ENCODE peak calls at places on chromosomes 1 and 21, in four cellular contexts. W is heart left ventricle, H is endothelial cell of umbilical vein, R is sigmoid colon. N is an unnamed sample. For H3K4me1, the result is how much of the 10 kb centered on the place peaks cover.

GRCh38 chr1:80251591-80251990 is 1245.1 kb upstream of the ADGRL4 start:
- DNase-seq in R (no peak), W (no peak), H (no peak), N (no peak)

GRCh38 chr1:42259059-42259738 is 75.8 kb downstream of the FOXJ3 start:
- DNase-seq in R (no peak), W (no peak), H (no peak), N (no peak)

GRCh38 chr1:119783354-119784126 is 14.8 kb upstream of the HMGCS2 start:
- DNase-seq in R (no peak), W (no peak), H (no peak), N (no peak)

GRCh38 chr21:37436180-37436579 is 69.6 kb downstream of the DYRK1A start:
- DNase-seq in W (no peak), R (no peak), H (no peak), N (no peak)

GRCh38 chr1:170149241-170149640 is 3.5 kb downstream of the NTMT2 start:
- DNase-seq in H (no peak), W (no peak), R (no peak), N (no peak)

GRCh38 chr21:38311091-38311490 is 54.3 kb downstream of the KCNJ15 start:
- DNase-seq in H (no peak), R (no peak), W (no peak), N (no peak)

GRCh38 chr1:154725841-154726240 is 117.9 kb upstream of the ADAR start:
- DNase-seq in W (no peak), R (peak), H (no peak), N (no peak)

GRCh38 chr1:55789466-55789865 is 574.3 kb upstream of the USP24 start:
- DNase-seq in R (no peak), W (no peak), H (no peak), N (no peak)

GRCh38 chr1:27444632-27445031 is 45.3 kb downstream of the WASF2 start:
- DNase-seq in H (no peak), W (no peak), R (no peak), N (no peak)

GRCh38 chr1:27439150-27439549 is 46.7 kb downstream of the GPR3 start:
- DNase-seq in H (no peak), W (no peak), R (no peak), N (no peak)

GRCh38 chr1:27436204-27437159 is 44.1 kb downstream of the GPR3 start:
- DNase-seq in W (peak), R (no peak), H (peak), N (no peak)

GRCh38 chr1:27435566-27436203 is 43.3 kb downstream of the GPR3 start:
- DNase-seq in R (no peak), W (no peak), H (no peak), N (no peak)

DNA sequence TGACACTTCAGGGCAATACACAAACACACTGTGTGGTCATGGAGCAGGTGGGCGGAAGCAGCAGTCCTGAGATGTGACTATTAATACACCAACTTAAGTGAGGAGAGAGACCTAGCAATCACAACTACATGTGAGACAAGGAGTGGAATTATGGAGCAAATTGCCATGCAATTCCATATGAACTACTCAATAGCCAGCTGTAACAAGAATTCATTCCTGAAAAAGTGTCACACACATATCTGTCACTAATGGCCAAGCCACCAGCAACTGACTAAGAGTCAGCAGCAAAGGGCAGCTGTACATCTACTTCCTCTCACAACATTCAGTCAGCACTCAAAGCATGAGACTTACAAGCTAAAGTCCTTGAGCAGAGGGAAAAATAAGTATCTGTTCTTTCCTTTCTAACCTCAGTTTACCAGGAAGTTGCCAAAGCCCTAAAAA is 46.2 kb downstream of the GPR3 start:
- DNase-seq in R (no peak), H (no peak), W (no peak), N (no peak)
- H3K4me1 ChIP-seq in R (half or more), H (under half), W (half or more), N (under half)

GRCh38 chr1:39962450-39962825 is 7.5 kb downstream of the MFSD2A start:
- DNase-seq in H (no peak), W (no peak), R (no peak), N (no peak)

GRCh38 chr1:39959651-39960333 is 4.8 kb downstream of the MFSD2A start:
- DNase-seq in H (no peak), W (no peak), R (no peak), N (no peak)

GRCh38 chr1:39958801-39959200 is 3.9 kb downstream of the MFSD2A start:
- DNase-seq in H (no peak), W (no peak), R (no peak), N (no peak)

GRCh38 chr1:39957299-39958020 is 2.5 kb downstream of the MFSD2A start:
- DNase-seq in R (no peak), H (no peak), W (no peak), N (peak)

DNA sequence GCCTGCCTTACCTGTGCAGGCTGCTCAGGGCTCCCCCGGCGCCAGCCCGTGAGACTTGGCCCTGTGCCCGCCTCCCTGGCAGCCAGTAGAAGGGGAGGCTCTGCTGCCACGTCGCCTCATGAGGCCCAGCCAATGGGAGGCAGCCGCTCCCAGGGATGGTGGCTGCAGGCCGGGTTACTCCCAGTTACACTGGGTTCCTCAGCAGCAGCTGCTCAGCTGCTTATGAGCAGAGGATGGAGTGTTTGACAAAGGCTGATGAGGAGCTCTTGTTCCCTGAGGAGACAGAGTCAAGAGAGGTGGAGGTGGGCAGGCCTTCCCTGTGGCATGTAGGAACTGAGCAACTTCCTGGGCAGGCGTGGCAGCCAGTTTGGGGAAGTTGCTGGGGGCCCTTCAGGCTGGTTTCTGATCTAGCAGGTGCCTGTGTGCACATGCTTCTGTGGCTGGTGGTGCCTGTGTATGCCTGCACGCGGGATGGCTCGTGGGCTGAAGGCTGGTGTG is 5.6 kb downstream of the MFSD2A start:
- DNase-seq in R (no peak), H (no peak), W (peak), N (peak)
- TF ChIP-seq POLR2A in R (no peak), H (no peak), W (no peak), N (no peak)

GRCh38 chr21:42387843-42388242 is 8.0 kb downstream of the TMPRSS3 start:
- DNase-seq in H (no peak), R (peak), W (no peak), N (no peak)
- H3K4me1 ChIP-seq in H (under half), R (under half), W (under half), N (under half)

GRCh38 chr1:44644806-44645205 is 29.5 kb downstream of the TMEM53 start:
- DNase-seq in H (no peak), R (no peak), W (no peak), N (no peak)
- TF ChIP-seq POLR2A in H (no peak), R (no peak), W (no peak), N (no peak)

GRCh38 chr1:33365560-33365997 is 44.7 kb upstream of the A3GALT2 start:
- DNase-seq in R (no peak), W (peak), H (no peak), N (no peak)
- H3K4me1 ChIP-seq in R (half or more), W (half or more), H (under half), N (half or more)

DNA sequence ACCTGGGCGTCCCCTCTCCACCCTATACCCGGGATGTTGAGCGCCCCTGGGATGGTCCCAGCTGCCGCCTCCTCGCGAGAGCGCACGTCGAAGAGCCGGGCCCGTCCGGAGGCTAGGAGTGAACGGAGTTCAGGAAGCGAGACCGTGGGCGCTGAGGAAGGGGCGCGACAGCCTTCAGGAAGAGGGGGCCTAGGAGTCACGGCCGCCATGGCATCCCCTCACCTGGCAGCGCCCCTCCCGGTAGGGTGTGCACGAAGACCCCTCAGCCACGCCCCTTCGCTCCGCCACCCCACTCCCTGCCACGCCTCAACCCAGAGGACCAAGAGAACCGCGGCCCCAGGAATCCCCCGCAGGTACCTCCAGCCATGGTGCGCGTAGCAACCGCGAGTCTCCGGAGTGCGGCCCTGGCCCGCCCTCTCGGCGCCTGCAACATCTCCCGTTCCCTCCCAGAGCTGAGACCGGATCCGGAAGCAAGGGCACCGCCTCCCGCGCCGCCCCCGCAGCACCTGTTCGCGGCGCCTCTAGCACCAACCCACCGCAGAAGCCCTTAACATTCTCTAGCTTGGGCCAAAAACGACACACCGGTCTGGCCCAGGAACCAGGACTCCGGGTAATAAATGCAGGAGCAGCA is at the start of gene TSTD1:
- DNase-seq in R (no peak), W (peak), H (no peak), N (peak)
- TF ChIP-seq POLR2A in R (peak), W (no peak), H (no peak), N (peak)

DNA sequence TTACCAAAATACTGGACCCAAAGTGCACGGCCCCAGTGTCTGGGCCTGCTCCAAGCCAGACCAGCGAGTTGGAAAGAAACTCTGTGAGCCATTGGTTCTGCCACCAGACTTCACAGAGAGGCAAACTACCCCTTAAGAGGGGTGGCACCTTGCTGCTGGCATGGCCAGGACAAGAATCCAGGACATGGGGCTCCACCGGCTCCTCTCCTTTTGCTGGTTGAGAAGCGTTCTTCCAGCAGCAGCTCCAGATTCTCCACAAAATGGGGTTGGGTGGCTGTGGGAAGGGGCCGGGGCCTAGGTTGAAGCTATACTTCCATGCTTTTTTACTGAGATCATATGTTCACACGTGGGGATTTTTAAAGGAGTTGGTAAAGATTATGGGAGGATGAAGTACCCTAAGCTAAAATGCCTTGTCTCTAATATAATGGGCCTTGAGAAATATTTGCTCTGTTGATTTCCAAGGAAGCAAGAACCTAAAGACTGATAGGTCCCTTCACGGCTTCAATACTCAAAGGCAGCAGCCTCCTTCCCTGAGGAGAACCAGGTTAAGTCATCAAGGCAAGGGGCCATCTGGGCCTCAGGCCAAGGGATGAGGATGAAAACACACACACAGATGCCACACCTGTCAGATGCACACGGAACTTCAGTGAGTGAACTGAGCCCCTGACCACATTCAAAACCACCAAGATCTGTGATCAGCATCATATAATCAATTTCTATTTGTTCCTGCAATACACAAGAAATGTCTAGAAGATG is 3.1 kb downstream of the C1orf198 start:
- DNase-seq in H (no peak), R (no peak), W (no peak), N (no peak)
- H3K4me1 ChIP-seq in H (under half), R (half or more), W (under half), N (under half)

DNA sequence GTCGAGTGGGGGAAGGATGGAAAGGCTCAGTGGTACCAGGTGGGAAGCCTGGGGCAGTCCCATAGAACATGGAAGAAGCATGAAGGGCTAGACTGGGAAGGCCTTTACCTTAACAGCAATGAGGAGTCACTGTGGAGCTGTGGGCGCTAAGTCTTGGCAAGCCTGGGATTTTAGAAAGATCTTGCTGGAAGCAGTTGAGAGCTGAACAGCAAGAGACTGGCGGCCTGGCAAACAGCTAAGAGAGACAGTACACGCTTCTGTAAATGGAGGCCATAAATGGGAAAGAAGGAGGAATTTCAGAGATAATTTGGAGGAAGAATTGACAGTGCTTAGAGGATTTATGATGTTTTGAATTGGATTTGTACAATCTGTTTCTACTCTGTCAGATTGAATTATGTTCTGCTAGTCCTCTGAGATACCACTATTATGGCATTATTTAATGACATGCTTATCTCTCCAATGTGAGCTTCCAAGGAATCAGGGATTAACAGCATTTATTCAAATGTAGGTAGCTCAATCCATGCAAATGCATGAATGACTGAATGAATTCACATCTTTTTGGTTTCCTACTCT is 50.1 kb downstream of the ABCA4 start:
- DNase-seq in W (no peak), H (peak), R (no peak), N (no peak)
- TF ChIP-seq POLR2A in W (no peak), H (no peak), R (no peak), N (no peak)

GRCh38 chr1:221169447-221169889 is 290.2 kb downstream of the HLX start:
- DNase-seq in H (peak), R (no peak), W (no peak), N (no peak)
- H3K4me1 ChIP-seq in H (under half), R (under half), W (under half), N (under half)

N was measured in breast epithelium.